ENCODE peak calls at places on chromosomes 5 and 9, in seven cellular contexts. W is activated T-helper 1 cell treated with anti-CD3 and anti-CD28 coated beads, Interleukin-2, amount 50 U/mL, for 16 hours; O is GM03348; Y is caudate nucleus; C is epithelial cell of esophagus; Q is lung microvascular endothelial cell; B is GM13976. K is an unnamed sample.

GRCh38 chr9:12631866-12632265 is 61.3 kb upstream of the TYRP1 start:
- DNase-seq in W (no peak), O (no peak), Y (no peak), C (no peak), Q (no peak), B (no peak), K (no peak)

GRCh38 chr9:93161801-93162635 is 21.9 kb upstream of the WNK2 start:
- DNase-seq in W (no peak), O (no peak), Y (no peak), C (no peak), Q (peak; percentile 37), B (no peak), K (no peak)

GRCh38 chr5:175749591-175749990 is 91.7 kb downstream of the HRH2 start:
- DNase-seq in W (no peak), O (no peak), Y (no peak), C (no peak), Q (no peak), B (no peak), K (no peak)

GRCh38 chr5:132777209-132778069 is at the start of gene SEPTIN8:
- DNase-seq in W (peak; percentile 11), O (peak; percentile 83), Y (peak; percentile 59), C (peak; percentile 48), Q (peak; percentile 49), B (peak; percentile 86), K (peak; percentile 90)

GRCh38 chr5:543755-544674 is 19.8 kb upstream of the SLC9A3 start:
- DNase-seq in W (no peak), O (no peak), Y (no peak), C (no peak), Q (no peak), B (peak; percentile 92), K (peak; percentile 59)

GRCh38 chr5:96008987-96009647 is 47.5 kb upstream of the ELL2 start:
- DNase-seq in W (no peak), O (no peak), Y (no peak), C (no peak), Q (no peak), B (no peak), K (no peak)

GRCh38 chr9:70387663-70388062 is 26.8 kb downstream of the KLF9 start:
- DNase-seq in W (no peak), O (no peak), Y (no peak), C (no peak), Q (no peak), B (no peak), K (no peak)

GRCh38 chr5:107672212-107673105 is 1.7 kb upstream of the EFNA5 start:
- DNase-seq in W (no peak), O (peak; percentile 79), Y (peak; percentile 77), C (peak; percentile 99), Q (peak; percentile 88), B (peak; percentile 74), K (peak; percentile 64)

GRCh38 chr9:125612616-125613015 is 94.4 kb downstream of the MAPKAP1 start:
- DNase-seq in W (no peak), O (no peak), Y (no peak), C (no peak), Q (no peak), B (no peak), K (no peak)

GRCh38 chr5:179131886-179132585 is 71.9 kb downstream of the ZNF354C start:
- DNase-seq in W (no peak), O (no peak), Y (no peak), C (no peak), Q (no peak), B (no peak), K (no peak)